ENCODE peak calls at places on chromosomes 5 and 9, in six cellular contexts. K is lower leg skin, Z is kidney, P is GM12864, Q is lower lobe of right lung, J is breast epithelium. S is an unnamed sample.

GRCh38 chr5:61171479-61171878 is 9.2 kb upstream of the SMIM15 start:
- DNase-seq in P (no peak), Z (no peak), Q (no peak), K (no peak), J (no peak), S (no peak)

GRCh38 chr9:121398374-121398773 is 28.3 kb upstream of the STOM start:
- DNase-seq in Z (no peak), K (no peak), P (no peak), Q (no peak), J (peak; percentile 75), S (no peak)

GRCh38 chr5:139058121-139058520 is 140.0 kb downstream of the SIL1 start:
- DNase-seq in P (no peak), K (no peak), Q (no peak), Z (no peak), J (no peak), S (no peak)

GRCh38 chr5:34685485-34686197 is 29.5 kb downstream of the RAI14 start:
- DNase-seq in Z (no peak), J (no peak), P (no peak), Q (no peak), K (no peak), S (no peak)

GRCh38 chr5:68239485-68239884 is 23.9 kb downstream of the PIK3R1 start:
- DNase-seq in P (no peak), Z (peak; percentile 92), Q (peak; percentile 74), K (peak; percentile 96), J (peak; percentile 69), S (peak; percentile 54)

GRCh38 chr5:80905405-80905804 is 54.8 kb upstream of the RASGRF2 start:
- DNase-seq in J (no peak), Z (no peak), P (no peak), Q (no peak), K (no peak), S (no peak)

GRCh38 chr5:146399446-146399845 is 47.7 kb upstream of the TCERG1 start:
- DNase-seq in J (no peak), Z (no peak), Q (no peak), P (no peak), K (no peak), S (no peak)

GRCh38 chr5:73792687-73793320 is 166.8 kb downstream of the ARHGEF28 start:
- DNase-seq in P (peak; percentile 38), Z (peak; percentile 81), J (peak; percentile 61), Q (peak; percentile 66), K (peak; percentile 93), S (peak; percentile 56)

GRCh38 chr9:112091805-112092204 is 83.3 kb downstream of the SUSD1 start:
- DNase-seq in K (no peak), Z (no peak), Q (no peak), P (no peak), J (no peak), S (no peak)

GRCh38 chr5:369151-369939 is 47.8 kb downstream of the AHRR start:
- DNase-seq in P (no peak), K (peak; percentile 78), Z (peak; percentile 41), J (peak; percentile 10), Q (peak; percentile 42), S (no peak)

GRCh38 chr9:80899208-80899607 is 790.1 kb downstream of the TLE1 start:
- DNase-seq in P (no peak), Z (no peak), Q (no peak), K (no peak), J (no peak), S (no peak)
- TF ChIP-seq CTCF in P (no peak), Z (no peak), Q (no peak), K (no peak), J (no peak), S (no peak)

GRCh38 chr9:115254217-115254616 is 136.3 kb upstream of the TNC start:
- DNase-seq in P (no peak), Q (no peak), K (no peak), Z (no peak), J (no peak), S (no peak)
- TF ChIP-seq CTCF in P (no peak), Q (no peak), K (no peak), Z (no peak), J (no peak), S (no peak)

GRCh38 chr9:131635285-131635684 is 90.0 kb downstream of the PRRT1B start:
- DNase-seq in K (peak; percentile 97), J (peak; percentile 87), Z (peak; percentile 90), Q (peak; percentile 92), P (no peak), S (peak; percentile 63)
- TF ChIP-seq CTCF in K (no peak), J (no peak), Z (no peak), Q (peak; percentile 33), P (no peak), S (no peak)

GRCh38 chr9:75482566-75482965 is 394.3 kb downstream of the OSTF1 start:
- DNase-seq in K (no peak), P (no peak), Z (no peak), Q (no peak), J (no peak), S (no peak)
- TF ChIP-seq CTCF in K (no peak), P (peak; percentile 14), Z (no peak), Q (no peak), J (no peak), S (no peak)

GRCh38 chr5:140109050-140109817 is 4.7 kb upstream of the PURA start:
- DNase-seq in K (no peak), J (no peak), Q (no peak), Z (no peak), P (no peak), S (no peak)

GRCh38 chr5:140106805-140107311 is 7.1 kb upstream of the PURA start:
- DNase-seq in K (no peak), Q (no peak), J (no peak), Z (no peak), P (no peak), S (no peak)

GRCh38 chr5:140106101-140106500 is 7.8 kb upstream of the PURA start:
- DNase-seq in K (no peak), P (no peak), J (no peak), Q (no peak), Z (no peak), S (no peak)

GRCh38 chr5:140108093-140109049 is 5.5 kb upstream of the PURA start:
- DNase-seq in P (no peak), Q (peak; percentile 50), J (no peak), Z (peak; percentile 80), K (peak; percentile 87), S (peak; percentile 38)

DNA sequence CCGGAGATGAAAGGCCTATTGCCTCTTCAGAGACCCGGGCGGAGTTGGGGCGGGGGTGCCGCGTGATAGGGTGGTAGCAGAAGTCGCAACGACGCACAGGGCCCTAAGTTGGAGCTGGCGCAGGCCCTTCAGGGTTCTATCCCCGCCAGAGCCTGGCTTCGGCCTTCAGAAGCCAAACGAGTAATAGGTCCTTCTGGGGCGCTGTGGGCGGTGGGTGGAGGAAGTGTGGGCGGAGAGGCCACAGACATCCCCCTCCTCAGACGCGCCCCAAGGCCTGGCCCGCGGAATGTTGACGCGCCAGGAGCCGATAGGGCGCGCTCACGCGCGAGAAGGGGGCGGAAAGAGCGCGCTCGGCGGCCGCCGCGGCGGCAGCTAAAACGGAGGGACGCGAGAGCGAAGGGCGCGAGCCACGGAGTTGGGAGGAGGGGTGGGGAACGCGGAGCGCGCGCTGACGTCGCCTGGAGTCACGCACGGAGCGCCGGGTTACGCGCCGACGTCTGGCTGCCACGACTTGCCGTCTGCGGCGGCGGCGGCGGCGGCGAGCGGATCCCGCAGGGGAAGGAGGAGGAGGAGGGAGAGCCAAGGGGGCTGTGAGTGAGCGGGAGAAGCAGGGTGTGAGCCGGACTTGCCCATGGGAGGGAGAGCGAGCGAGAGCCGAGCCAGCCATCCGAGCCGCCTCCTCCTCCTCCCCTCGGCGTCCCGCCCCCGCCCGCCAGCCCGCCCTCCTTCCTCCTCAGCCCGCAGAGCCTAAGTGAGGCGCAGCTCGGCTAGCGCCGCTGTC is 6.4 kb upstream of the PURA start:
- DNase-seq in P (peak; percentile 80), Z (peak; percentile 99), J (peak; percentile 80), Q (peak; percentile 97), K (peak; percentile 98), S (peak; percentile 93)
- TF ChIP-seq CTCF in P (no peak), Z (peak; percentile 34), J (no peak), Q (peak; percentile 24), K (peak; percentile 49), S (peak; percentile 14)

DNA sequence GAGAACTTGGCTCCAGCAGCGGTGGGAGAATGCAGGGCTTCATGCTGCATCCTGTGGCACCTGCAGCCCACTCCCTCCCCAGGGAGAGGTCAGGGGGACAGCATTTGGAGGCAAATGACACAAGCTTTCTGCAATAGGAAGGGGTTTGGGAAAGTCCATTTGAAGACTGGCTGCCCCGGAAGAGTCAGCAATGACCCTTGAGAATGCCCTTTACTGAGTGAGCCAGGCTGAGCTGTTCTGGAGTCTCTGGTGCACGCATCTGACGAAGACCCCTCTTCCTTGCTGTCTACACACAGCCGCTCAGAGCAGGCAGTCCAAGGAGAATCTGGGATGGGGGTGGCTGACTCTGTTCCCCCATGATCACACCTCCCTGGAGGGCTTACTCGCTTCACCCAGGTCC is 5.5 kb upstream of the NXNL2 start:
- DNase-seq in P (no peak), J (no peak), K (no peak), Q (no peak), Z (no peak), S (no peak)
- TF ChIP-seq CTCF in P (no peak), J (no peak), K (no peak), Q (no peak), Z (no peak), S (no peak)

GRCh38 chr5:58459860-58460726 is at the start of gene PLK2:
- DNase-seq in Z (peak; percentile 97), J (peak; percentile 95), Q (peak; percentile 95), K (peak; percentile 99), P (peak; percentile 30), S (peak; percentile 85)
- TF ChIP-seq CTCF in Z (peak; percentile 28), J (peak; percentile 72), Q (peak; percentile 39), K (no peak), P (peak; percentile 48), S (peak; percentile 38)

S was measured in GM10248.